ENCODE peak calls at places on chromosomes 2 and 18, in six cellular contexts. One of them, this sample, is unnamed.

GRCh38 chr18:36096955-36097354 is 29.6 kb upstream of the RPRD1A start:
- DNase-seq in SK-N-SH: no peak
- DNase-seq in astrocyte: no peak
- DNase-seq in HCT116: no peak
- DNase-seq in IMR-90: no peak
- DNase-seq in upper lobe of right lung: no peak
- DNase-seq in this sample: no peak

GRCh38 chr2:36818542-36818941 is 122.0 kb downstream of the VIT start:
- DNase-seq in SK-N-SH: no peak
- DNase-seq in astrocyte: no peak
- DNase-seq in HCT116: no peak
- DNase-seq in IMR-90: no peak
- DNase-seq in upper lobe of right lung: no peak
- DNase-seq in this sample: no peak

GRCh38 chr18:4831127-4831526 is 365.9 kb downstream of the AKAIN1 start:
- DNase-seq in SK-N-SH: no peak
- DNase-seq in astrocyte: no peak
- DNase-seq in HCT116: no peak
- DNase-seq in IMR-90: no peak
- DNase-seq in upper lobe of right lung: no peak
- DNase-seq in this sample: no peak

GRCh38 chr2:200217320-200217719 is 89.2 kb upstream of the SPATS2L start:
- DNase-seq in SK-N-SH: no peak
- DNase-seq in astrocyte: no peak
- DNase-seq in HCT116: no peak
- DNase-seq in IMR-90: no peak
- DNase-seq in upper lobe of right lung: no peak
- DNase-seq in this sample: no peak

GRCh38 chr18:79513381-79514081 is 117.8 kb downstream of the NFATC1 start:
- DNase-seq in SK-N-SH: no peak
- DNase-seq in astrocyte: no peak
- DNase-seq in HCT116: no peak
- DNase-seq in IMR-90: no peak
- DNase-seq in upper lobe of right lung: peak; percentile 58
- DNase-seq in this sample: no peak

GRCh38 chr2:36358317-36358659 is 2.7 kb downstream of the CRIM1 start:
- DNase-seq in SK-N-SH: no peak
- DNase-seq in astrocyte: peak; percentile 80
- DNase-seq in HCT116: no peak
- DNase-seq in IMR-90: peak; percentile 55
- DNase-seq in upper lobe of right lung: no peak
- DNase-seq in this sample: no peak

GRCh38 chr2:237700583-237701032 is 73.2 kb downstream of the LRRFIP1 start:
- DNase-seq in SK-N-SH: peak; percentile 44
- DNase-seq in astrocyte: peak; percentile 85
- DNase-seq in HCT116: no peak
- DNase-seq in IMR-90: peak; percentile 91
- DNase-seq in upper lobe of right lung: peak; percentile 67
- DNase-seq in this sample: no peak

GRCh38 chr18:477565-477964 is 22.9 kb downstream of the COLEC12 start:
- DNase-seq in SK-N-SH: no peak
- DNase-seq in astrocyte: no peak
- DNase-seq in HCT116: peak; percentile 37
- DNase-seq in IMR-90: no peak
- DNase-seq in upper lobe of right lung: no peak
- DNase-seq in this sample: no peak

GRCh38 chr18:73283788-73284187 is 416.0 kb upstream of the NETO1 start:
- DNase-seq in SK-N-SH: no peak
- DNase-seq in astrocyte: peak; percentile 73
- DNase-seq in HCT116: no peak
- DNase-seq in IMR-90: peak; percentile 63
- DNase-seq in upper lobe of right lung: no peak
- DNase-seq in this sample: peak; percentile 36

GRCh38 chr2:238513346-238513745 is 86.6 kb downstream of the ASB1 start:
- DNase-seq in SK-N-SH: peak; percentile 63
- DNase-seq in astrocyte: no peak
- DNase-seq in HCT116: peak; percentile 42
- DNase-seq in IMR-90: peak; percentile 29
- DNase-seq in upper lobe of right lung: peak; percentile 72
- DNase-seq in this sample: no peak

GRCh38 chr2:141468746-141469145 is 662.1 kb downstream of the LRP1B start:
- DNase-seq in SK-N-SH: no peak
- DNase-seq in astrocyte: peak; percentile 12
- DNase-seq in HCT116: no peak
- DNase-seq in IMR-90: no peak
- DNase-seq in upper lobe of right lung: no peak
- DNase-seq in this sample: no peak

GRCh38 chr2:23711979-23712755 is 214.8 kb downstream of the ATAD2B start:
- DNase-seq in SK-N-SH: no peak
- DNase-seq in astrocyte: peak; percentile 54
- DNase-seq in HCT116: no peak
- DNase-seq in IMR-90: peak; percentile 10
- DNase-seq in upper lobe of right lung: no peak
- DNase-seq in this sample: no peak

GRCh38 chr2:25014631-25015030 is 27.2 kb upstream of the EFR3B start:
- DNase-seq in SK-N-SH: peak; percentile 69
- DNase-seq in astrocyte: no peak
- DNase-seq in HCT116: no peak
- DNase-seq in IMR-90: no peak
- DNase-seq in upper lobe of right lung: no peak
- DNase-seq in this sample: no peak

GRCh38 chr2:216151313-216152030 is 42.3 kb downstream of the XRCC5 start:
- DNase-seq in SK-N-SH: peak; percentile 6
- DNase-seq in astrocyte: no peak
- DNase-seq in HCT116: no peak
- DNase-seq in IMR-90: peak; percentile 24
- DNase-seq in upper lobe of right lung: no peak
- DNase-seq in this sample: no peak

GRCh38 chr2:167191588-167191987 is 303.3 kb downstream of the XIRP2 start:
- DNase-seq in SK-N-SH: no peak
- DNase-seq in astrocyte: peak; percentile 75
- DNase-seq in HCT116: no peak
- DNase-seq in IMR-90: peak; percentile 41
- DNase-seq in upper lobe of right lung: no peak
- DNase-seq in this sample: no peak

GRCh38 chr2:39664898-39665591 is 672 bp upstream of the TMEM178A start:
- DNase-seq in SK-N-SH: no peak
- DNase-seq in astrocyte: no peak
- DNase-seq in HCT116: no peak
- DNase-seq in IMR-90: no peak
- DNase-seq in upper lobe of right lung: no peak
- DNase-seq in this sample: no peak

GRCh38 chr2:28209864-28210263 is 182.8 kb upstream of the FOSL2 start:
- DNase-seq in SK-N-SH: no peak
- DNase-seq in astrocyte: no peak
- DNase-seq in HCT116: no peak
- DNase-seq in IMR-90: no peak
- DNase-seq in upper lobe of right lung: no peak
- DNase-seq in this sample: no peak

GRCh38 chr2:234691226-234691600 is 194.3 kb upstream of the ARL4C start:
- DNase-seq in SK-N-SH: peak; percentile 30
- DNase-seq in astrocyte: no peak
- DNase-seq in HCT116: no peak
- DNase-seq in IMR-90: no peak
- DNase-seq in upper lobe of right lung: no peak
- DNase-seq in this sample: no peak

GRCh38 chr2:234687718-234688475 is 191.0 kb upstream of the ARL4C start:
- DNase-seq in SK-N-SH: no peak
- DNase-seq in astrocyte: no peak
- DNase-seq in HCT116: no peak
- DNase-seq in IMR-90: no peak
- DNase-seq in upper lobe of right lung: no peak
- DNase-seq in this sample: no peak

GRCh38 chr2:234689911-234690379 is 193.1 kb upstream of the ARL4C start:
- DNase-seq in SK-N-SH: no peak
- DNase-seq in astrocyte: no peak
- DNase-seq in HCT116: no peak
- DNase-seq in IMR-90: no peak
- DNase-seq in upper lobe of right lung: no peak
- DNase-seq in this sample: no peak

GRCh38 chr2:234691968-234692955 is 195.4 kb upstream of the ARL4C start:
- DNase-seq in SK-N-SH: no peak
- DNase-seq in astrocyte: no peak
- DNase-seq in HCT116: no peak
- DNase-seq in IMR-90: no peak
- DNase-seq in upper lobe of right lung: no peak
- DNase-seq in this sample: no peak

DNA sequence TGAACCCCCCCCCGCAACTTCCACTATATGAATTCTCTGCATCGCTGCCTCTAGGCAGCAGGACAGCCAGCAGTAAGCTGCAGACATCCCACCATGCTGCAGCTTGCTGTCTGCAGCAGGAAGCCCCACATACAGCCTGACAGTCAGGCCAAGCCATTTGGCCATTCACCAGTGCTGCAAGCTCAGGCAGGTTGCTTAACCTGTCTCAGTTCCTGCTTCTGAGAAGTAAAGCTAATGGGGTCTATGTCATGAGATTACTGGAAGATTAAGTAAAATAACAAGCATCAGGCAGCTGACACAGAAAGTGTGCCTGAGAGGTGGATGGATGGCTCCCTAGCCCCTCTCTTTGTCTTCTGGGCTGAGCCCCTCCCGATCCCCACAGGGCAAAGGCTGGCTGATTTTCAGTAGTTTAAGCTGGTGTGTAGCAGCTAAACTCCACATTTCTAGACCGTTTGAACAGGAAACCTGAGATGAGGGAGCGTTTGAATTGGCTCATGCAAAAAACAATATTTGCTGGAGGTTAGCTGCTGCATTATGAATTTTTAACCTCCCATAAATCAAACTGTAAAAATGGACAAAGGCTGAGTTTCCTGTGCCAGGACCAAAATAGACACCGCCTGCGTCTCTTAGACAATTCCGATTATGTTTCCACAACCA is 193.8 kb upstream of the ARL4C start:
- DNase-seq in SK-N-SH: peak; percentile 33
- DNase-seq in astrocyte: peak; percentile 87
- DNase-seq in HCT116: no peak
- DNase-seq in IMR-90: peak; percentile 58
- DNase-seq in upper lobe of right lung: no peak
- DNase-seq in this sample: no peak
- H3K27ac ChIP-seq in SK-N-SH: peak overlapping the region; percentile 60
- H3K27ac ChIP-seq in astrocyte: peak overlapping the region; percentile 24
- H3K27ac ChIP-seq in HCT116: no peak overlapping the region
- H3K27ac ChIP-seq in IMR-90: peak overlapping the region; percentile 13
- H3K27ac ChIP-seq in upper lobe of right lung: no peak overlapping the region
- H3K27ac ChIP-seq in this sample: peak overlapping the region; percentile 33

DNA sequence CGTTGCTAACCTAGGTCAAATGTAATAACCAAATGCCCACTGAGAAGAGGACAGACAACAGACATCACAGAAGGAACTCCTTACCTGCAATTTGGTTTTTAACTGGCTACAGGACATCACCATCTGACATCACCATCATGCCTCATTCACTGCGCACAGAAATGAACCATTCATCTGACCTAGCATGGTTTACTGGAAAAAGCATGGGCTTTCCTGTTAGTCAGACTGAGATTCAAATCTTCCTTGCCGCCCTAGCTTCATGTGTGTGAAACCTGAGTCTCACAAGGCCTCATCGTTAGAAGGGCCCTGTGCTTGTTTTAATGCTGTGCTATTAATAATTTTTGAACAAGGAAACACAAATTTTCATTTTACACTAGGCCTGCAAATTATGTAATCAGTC is 1.1 kb upstream of the HIBCH start:
- DNase-seq in SK-N-SH: no peak
- DNase-seq in astrocyte: no peak
- DNase-seq in HCT116: no peak
- DNase-seq in IMR-90: no peak
- DNase-seq in upper lobe of right lung: no peak
- DNase-seq in this sample: no peak
- H3K4me3 ChIP-seq in SK-N-SH: no peak overlapping the region
- H3K4me3 ChIP-seq in astrocyte: no peak overlapping the region
- H3K4me3 ChIP-seq in HCT116: no peak overlapping the region
- H3K4me3 ChIP-seq in IMR-90: no peak overlapping the region
- H3K4me3 ChIP-seq in upper lobe of right lung: no peak overlapping the region
- H3K4me3 ChIP-seq in this sample: no peak overlapping the region

DNA sequence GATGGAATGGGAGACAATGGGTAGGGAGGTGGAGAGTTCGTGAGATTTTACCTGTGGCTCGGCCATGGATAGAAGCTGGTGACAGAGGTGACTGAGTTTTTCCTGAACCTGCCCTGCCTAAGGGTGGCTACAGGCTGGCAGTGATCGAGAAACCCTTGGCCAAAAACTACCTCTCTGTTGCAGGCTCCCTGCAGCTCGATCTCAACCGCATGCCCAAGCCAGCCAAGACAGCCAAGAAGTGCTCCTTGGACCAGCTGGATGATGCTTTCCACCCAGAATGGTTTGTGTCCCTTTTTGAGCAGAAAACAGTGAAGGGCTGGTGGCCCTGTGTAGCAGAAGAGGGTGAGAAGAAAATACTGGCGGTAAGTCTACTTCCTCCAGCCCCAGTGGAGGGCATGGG is 225.5 kb downstream of the DYSF start:
- DNase-seq in SK-N-SH: no peak
- DNase-seq in astrocyte: no peak
- DNase-seq in HCT116: no peak
- DNase-seq in IMR-90: no peak
- DNase-seq in upper lobe of right lung: no peak
- DNase-seq in this sample: no peak
- TF ChIP-seq CTCF in SK-N-SH: no peak
- TF ChIP-seq CTCF in astrocyte: no peak
- TF ChIP-seq CTCF in HCT116: no peak
- TF ChIP-seq CTCF in IMR-90: no peak
- TF ChIP-seq CTCF in upper lobe of right lung: no peak
- TF ChIP-seq CTCF in this sample: no peak

GRCh38 chr18:9106800-9107574 is 4.5 kb downstream of the NDUFV2 start:
- DNase-seq in SK-N-SH: no peak
- DNase-seq in astrocyte: no peak
- DNase-seq in HCT116: no peak
- DNase-seq in IMR-90: no peak
- DNase-seq in upper lobe of right lung: no peak
- DNase-seq in this sample: no peak

GRCh38 chr18:9105420-9105819 is 2.9 kb downstream of the NDUFV2 start:
- DNase-seq in SK-N-SH: no peak
- DNase-seq in astrocyte: no peak
- DNase-seq in HCT116: no peak
- DNase-seq in IMR-90: no peak
- DNase-seq in upper lobe of right lung: no peak
- DNase-seq in this sample: no peak

GRCh38 chr18:9109523-9109922 is 7.0 kb downstream of the NDUFV2 start:
- DNase-seq in SK-N-SH: no peak
- DNase-seq in astrocyte: peak; percentile 63
- DNase-seq in HCT116: no peak
- DNase-seq in IMR-90: peak; percentile 61
- DNase-seq in upper lobe of right lung: no peak
- DNase-seq in this sample: no peak

GRCh38 chr18:9106094-9106493 is 3.6 kb downstream of the NDUFV2 start:
- DNase-seq in SK-N-SH: no peak
- DNase-seq in astrocyte: no peak
- DNase-seq in HCT116: no peak
- DNase-seq in IMR-90: no peak
- DNase-seq in upper lobe of right lung: no peak
- DNase-seq in this sample: no peak

DNA sequence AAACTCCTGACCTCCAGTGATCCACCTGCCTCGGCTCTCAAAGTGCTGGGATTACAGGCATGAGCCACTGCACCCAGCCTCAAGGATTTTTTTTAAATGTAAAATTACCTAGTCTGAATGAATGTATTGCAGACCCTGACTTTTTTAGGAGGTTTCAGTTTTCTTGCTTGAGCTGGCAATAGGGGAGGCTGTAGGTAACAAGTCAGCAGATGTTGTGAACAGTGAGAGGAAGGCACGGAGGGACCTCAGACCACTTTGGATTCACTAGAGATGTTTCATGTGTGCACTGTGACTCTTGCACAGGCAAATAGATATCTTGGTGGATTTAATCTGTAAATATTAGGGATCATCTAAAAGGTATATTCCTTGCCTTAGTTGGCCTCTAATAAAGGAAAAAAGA is 6.4 kb downstream of the NDUFV2 start:
- DNase-seq in SK-N-SH: no peak
- DNase-seq in astrocyte: no peak
- DNase-seq in HCT116: no peak
- DNase-seq in IMR-90: no peak
- DNase-seq in upper lobe of right lung: no peak
- DNase-seq in this sample: no peak
- H3K27ac ChIP-seq in SK-N-SH: peak overlapping the region; percentile 63
- H3K27ac ChIP-seq in astrocyte: no peak overlapping the region
- H3K27ac ChIP-seq in HCT116: no peak overlapping the region
- H3K27ac ChIP-seq in IMR-90: no peak overlapping the region
- H3K27ac ChIP-seq in upper lobe of right lung: no peak overlapping the region
- H3K27ac ChIP-seq in this sample: no peak overlapping the region

This sample was measured in AG04450.